ENCODE peak calls at places on chromosomes 5 and 9, in four cellular contexts. G is T-helper 17 cell; R is activated CD8-positive, alpha-beta memory T cell treated with anti-CD3 and anti-CD28 coated beads, Interleukin-2, amount 50 U/mL, for 48 hours; T is GM12891. S is an unnamed sample.

GRCh38 chr9:130466537-130467217 is 21.9 kb downstream of the ASS1 start:
- DNase-seq in G (no peak), R (no peak), T (no peak), S (no peak)

GRCh38 chr5:123763201-123763600 is 251.2 kb downstream of the CSNK1G3 start:
- DNase-seq in G (no peak), R (no peak), T (no peak), S (no peak)

GRCh38 chr5:131720714-131721113 is 76.1 kb downstream of the FNIP1 start:
- DNase-seq in G (no peak), R (no peak), T (no peak), S (peak)

GRCh38 chr9:37917315-37917731 is 13.4 kb upstream of the SLC25A51 start:
- DNase-seq in G (no peak), R (no peak), T (no peak), S (no peak)

GRCh38 chr5:38189031-38189632 is 69.2 kb upstream of the EGFLAM start:
- DNase-seq in G (no peak), R (no peak), T (no peak), S (no peak)

GRCh38 chr9:105171589-105171988 is 72.9 kb upstream of the SLC44A1 start:
- DNase-seq in G (no peak), R (no peak), T (no peak), S (no peak)

GRCh38 chr9:17090041-17090440 is 44.8 kb upstream of the CNTLN start:
- DNase-seq in G (no peak), R (no peak), T (no peak), S (no peak)

GRCh38 chr5:178232920-178233429 is 373 bp upstream of the PHYKPL start:
- DNase-seq in G (no peak), R (no peak), T (no peak), S (no peak)

GRCh38 chr9:136968333-136969127 is 8.8 kb upstream of the PTGDS start:
- DNase-seq in G (no peak), R (no peak), T (no peak), S (no peak)

GRCh38 chr5:141382469-141383294 is at the start of gene PCDHGA7:
- DNase-seq in G (no peak), R (peak), T (no peak), S (peak)

GRCh38 chr9:96136992-96137665 is 164.8 kb downstream of the HSD17B3 start:
- DNase-seq in G (no peak), R (no peak), T (peak), S (peak)

GRCh38 chr9:110099236-110099741 is 108.7 kb downstream of the C9orf152 start:
- DNase-seq in G (no peak), R (no peak), T (no peak), S (peak)

GRCh38 chr9:134632329-134632728 is 9.3 kb upstream of the COL5A1 start:
- DNase-seq in G (no peak), R (no peak), T (no peak), S (no peak)

GRCh38 chr9:95462419-95463121 is 54.2 kb downstream of the PTCH1 start:
- DNase-seq in G (peak), R (peak), T (peak), S (peak)

GRCh38 chr5:110815916-110816605 is 77.3 kb downstream of the SLC25A46 start:
- DNase-seq in G (no peak), R (no peak), T (no peak), S (peak)